ENCODE peak calls at places on chromosome 16, in eight cellular contexts. F is GM10248, G is neural crest cell, S is ascending aorta, I is COR-L47, C is cardiac muscle cell, Y is left ventricle myocardium inferior, A is colonic mucosa. H is an unnamed sample.

GRCh38 chr16:49019081-49019633 is 262.5 kb downstream of the CBLN1 start:
- DNase-seq in I (peak; percentile 63), F (no peak), Y (no peak), C (no peak), S (no peak), A (no peak), G (no peak), H (no peak)

GRCh38 chr16:17544785-17545184 is 74.0 kb upstream of the XYLT1 start:
- DNase-seq in I (no peak), A (peak; percentile 20), Y (no peak), S (no peak), C (no peak), G (peak; percentile 5), F (no peak), H (no peak)

GRCh38 chr16:70520612-70521297 is 2.6 kb downstream of the COG4 start:
- DNase-seq in A (no peak), C (peak; percentile 78), G (no peak), Y (no peak), S (no peak), F (peak; percentile 39), I (no peak), H (peak; percentile 49)

GRCh38 chr16:4273858-4274291 is 1.1 kb upstream of the TFAP4 start:
- DNase-seq in A (peak; percentile 56), S (peak; percentile 78), G (peak; percentile 40), Y (peak; percentile 60), C (peak; percentile 64), I (peak; percentile 47), F (peak; percentile 67), H (peak; percentile 80)

GRCh38 chr16:19912445-19913305 is 28.0 kb upstream of the GPRC5B start:
- DNase-seq in Y (no peak), C (peak; percentile 14), G (no peak), I (no peak), S (no peak), A (no peak), F (no peak), H (no peak)

GRCh38 chr16:72443809-72444208 is 271.9 kb upstream of the PMFBP1 start:
- DNase-seq in Y (no peak), I (no peak), S (no peak), G (no peak), A (no peak), F (no peak), C (no peak), H (no peak)

GRCh38 chr16:68309798-68310197 is 948 bp downstream of the SLC7A6OS start:
- DNase-seq in Y (no peak), G (no peak), S (no peak), C (no peak), I (no peak), F (no peak), A (no peak), H (no peak)

GRCh38 chr16:874366-875181 is 74.0 kb upstream of the GNG13 start:
- DNase-seq in G (no peak), C (no peak), A (no peak), S (no peak), F (no peak), Y (peak; percentile 5), I (no peak), H (no peak)

GRCh38 chr16:2001035-2001434 is 8.6 kb downstream of the ZNF598 start:
- DNase-seq in G (no peak), Y (no peak), I (no peak), F (no peak), S (no peak), C (no peak), A (no peak), H (no peak)

GRCh38 chr16:64346080-64346479 is 775.8 kb downstream of the CDH11 start:
- DNase-seq in A (no peak), S (no peak), C (no peak), Y (no peak), I (no peak), F (no peak), G (no peak), H (no peak)

GRCh38 chr16:20380782-20381181 is 23.8 kb downstream of the PDILT start:
- DNase-seq in F (no peak), A (no peak), C (no peak), Y (no peak), G (no peak), I (no peak), S (no peak), H (no peak)

GRCh38 chr16:66357523-66357928 is 9.0 kb upstream of the CDH5 start:
- DNase-seq in S (peak; percentile 77), I (peak; percentile 41), F (peak; percentile 71), A (peak; percentile 57), G (peak; percentile 65), Y (no peak), C (peak; percentile 90), H (peak; percentile 74)

GRCh38 chr16:3193221-3194212 is 5.5 kb downstream of the OR1F1 start:
- DNase-seq in A (no peak), S (no peak), F (no peak), Y (no peak), I (no peak), C (no peak), G (no peak), H (no peak)

GRCh38 chr16:65658339-65659275 is 536.7 kb upstream of the CDH11 start:
- DNase-seq in C (peak; percentile 89), Y (no peak), F (no peak), G (no peak), S (no peak), A (no peak), I (no peak), H (no peak)

GRCh38 chr16:85286970-85287814 is 174.9 kb upstream of the CIBAR2 start:
- DNase-seq in Y (peak; percentile 52), I (no peak), G (peak; percentile 45), F (no peak), S (no peak), A (no peak), C (peak; percentile 38), H (no peak)

GRCh38 chr16:23700509-23700908 is 12.5 kb downstream of the ERN2 start:
- DNase-seq in I (peak; percentile 41), F (no peak), G (no peak), S (no peak), C (no peak), A (no peak), Y (no peak), H (no peak)

GRCh38 chr16:63650550-63650949 is 1471.3 kb downstream of the CDH11 start:
- DNase-seq in F (no peak), Y (no peak), G (no peak), I (no peak), S (no peak), C (no peak), A (no peak), H (no peak)

GRCh38 chr16:72989203-72989991 is 58.5 kb downstream of the ZFHX3 start:
- DNase-seq in G (no peak), C (peak; percentile 80), Y (no peak), S (peak; percentile 78), I (no peak), F (no peak), A (no peak), H (no peak)

GRCh38 chr16:22386976-22387375 is 12.6 kb upstream of the CDR2 start:
- DNase-seq in A (no peak), Y (no peak), G (no peak), C (peak; percentile 95), F (no peak), S (no peak), I (no peak), H (no peak)

GRCh38 chr16:68889508-68890150 is 46.3 kb downstream of the TANGO6 start:
- DNase-seq in Y (no peak), I (no peak), A (no peak), S (no peak), F (no peak), G (no peak), C (no peak), H (no peak)

GRCh38 chr16:10679921-10680320 is 14.8 kb downstream of the TEKT5 start:
- DNase-seq in S (no peak), F (no peak), C (no peak), A (no peak), Y (no peak), G (no peak), I (no peak), H (no peak)

GRCh38 chr16:76947694-76948093 is 243.3 kb upstream of the MON1B start:
- DNase-seq in A (no peak), F (no peak), I (no peak), S (no peak), C (peak; percentile 27), Y (no peak), G (no peak), H (no peak)

GRCh38 chr16:70651524-70651923 is 5.2 kb downstream of the IL34 start:
- DNase-seq in Y (no peak), C (no peak), S (peak; percentile 27), I (no peak), F (no peak), G (no peak), A (no peak), H (no peak)

GRCh38 chr16:84673203-84673535 is 24.9 kb downstream of the KLHL36 start:
- DNase-seq in I (no peak), F (no peak), A (no peak), S (no peak), C (no peak), Y (no peak), G (no peak), H (no peak)

GRCh38 chr16:51420247-51420646 is 269.2 kb upstream of the SALL1 start:
- DNase-seq in G (no peak), S (no peak), C (no peak), F (no peak), A (no peak), Y (no peak), I (no peak), H (no peak)

GRCh38 chr16:88014201-88014781 is 63.1 kb downstream of the BANP start:
- DNase-seq in F (no peak), A (no peak), S (no peak), Y (no peak), C (peak; percentile 11), I (no peak), G (no peak), H (no peak)

GRCh38 chr16:85625053-85625452 is 11.9 kb downstream of the GSE1 start:
- DNase-seq in S (no peak), I (no peak), Y (no peak), F (no peak), G (no peak), A (no peak), C (no peak), H (no peak)

GRCh38 chr16:48246066-48246465 is 1.3 kb downstream of the ABCC11 start:
- DNase-seq in C (peak; percentile 32), A (no peak), G (no peak), S (no peak), I (no peak), F (no peak), Y (no peak), H (no peak)

GRCh38 chr16:79648846-79649245 is 48.3 kb upstream of the MAF start:
- DNase-seq in A (no peak), Y (no peak), I (no peak), S (no peak), C (no peak), F (no peak), G (no peak), H (no peak)

GRCh38 chr16:60127196-60127595 is 1393.1 kb upstream of the GOT2 start:
- DNase-seq in C (no peak), S (no peak), I (no peak), F (no peak), G (no peak), A (no peak), Y (no peak), H (no peak)

GRCh38 chr16:89864421-89864820 is 9.0 kb upstream of the TCF25 start:
- DNase-seq in A (no peak), F (no peak), Y (no peak), G (no peak), S (no peak), I (no peak), C (peak; percentile 21), H (no peak)

GRCh38 chr16:10587622-10588021 is 7.2 kb upstream of the EMP2 start:
- DNase-seq in C (no peak), Y (no peak), A (no peak), S (no peak), I (no peak), G (no peak), F (no peak), H (no peak)

GRCh38 chr16:17223576-17223975 is 247.2 kb downstream of the XYLT1 start:
- DNase-seq in C (no peak), G (no peak), I (no peak), S (no peak), A (no peak), Y (no peak), F (no peak), H (no peak)

GRCh38 chr16:28311913-28312312 is 19.6 kb downstream of the SBK1 start:
- DNase-seq in G (no peak), S (no peak), C (no peak), I (no peak), F (no peak), A (no peak), Y (no peak), H (no peak)